ENCODE peak calls at places on chromosomes 16 and 17, in eight cellular contexts. T is neural crest cell; Q is DMS153; U is AG10803; O is fibroblast of mammary gland; E is colonic mucosa; A is stimulated activated CD4-positive, alpha-beta T cell treated with anti-CD3 and anti-CD28 coated beads, Interleukin-15, amount 100 ng/mL, for 1 hour; P is choroid plexus epithelial cell. I is an unnamed sample.

GRCh38 chr16:68478526-68479249 is 30.4 kb upstream of the SMPD3 start:
- DNase-seq in U (no peak), E (no peak), A (no peak), T (no peak), P (no peak), O (no peak), Q (no peak), I (peak)

GRCh38 chr17:41666708-41667279 is 21.9 kb upstream of the EIF1 start:
- DNase-seq in E (peak), P (peak), Q (peak), U (peak), T (peak), O (peak), A (peak), I (peak)

GRCh38 chr17:27461192-27461859 is 5.1 kb downstream of the KSR1 start:
- DNase-seq in P (no peak), Q (no peak), A (no peak), T (no peak), E (no peak), O (no peak), U (no peak), I (peak)

GRCh38 chr17:80899402-80900268 is 92.0 kb upstream of the CHMP6 start:
- DNase-seq in T (peak), O (peak), P (peak), U (no peak), Q (peak), A (peak), E (no peak), I (peak)

GRCh38 chr16:20906225-20906870 is 5.8 kb downstream of the LYRM1 start:
- DNase-seq in T (no peak), Q (no peak), A (no peak), O (peak), U (peak), P (peak), E (no peak), I (no peak)

GRCh38 chr16:71855937-71856662 is 10.3 kb downstream of the ATXN1L start:
- DNase-seq in T (no peak), O (no peak), Q (no peak), A (no peak), P (no peak), U (no peak), E (no peak), I (no peak)

GRCh38 chr16:76386784-76387183 is 109.6 kb downstream of the CNTNAP4 start:
- DNase-seq in A (no peak), P (peak), U (no peak), O (peak), T (no peak), Q (no peak), E (no peak), I (no peak)

GRCh38 chr17:76789235-76789788 is 51.4 kb downstream of the MFSD11 start:
- DNase-seq in T (no peak), O (no peak), U (no peak), A (no peak), Q (peak), E (no peak), P (no peak), I (peak)

GRCh38 chr17:79661292-79662041 is 50.6 kb upstream of the RBFOX3 start:
- DNase-seq in U (no peak), Q (no peak), A (no peak), E (no peak), T (no peak), O (no peak), P (no peak), I (no peak)

GRCh38 chr16:80938035-80938927 is 68.4 kb downstream of the CMC2 start:
- DNase-seq in U (peak), A (no peak), Q (no peak), P (peak), E (no peak), O (peak), T (no peak), I (peak)

GRCh38 chr16:19228057-19228456 is 57.5 kb upstream of the CLEC19A start:
- DNase-seq in E (no peak), Q (no peak), A (no peak), T (no peak), P (peak), O (no peak), U (no peak), I (no peak)

GRCh38 chr16:18836702-18837101 is 35.4 kb upstream of the ARL6IP1 start:
- DNase-seq in T (no peak), A (no peak), O (no peak), P (no peak), Q (no peak), E (no peak), U (no peak), I (no peak)

GRCh38 chr17:57665128-57665527 is 80.0 kb downstream of the CCDC182 start:
- DNase-seq in Q (no peak), P (no peak), T (no peak), O (no peak), E (no peak), U (no peak), A (no peak), I (peak)

GRCh38 chr16:83389751-83390150 is 418.0 kb upstream of the HSBP1 start:
- DNase-seq in A (no peak), P (no peak), Q (no peak), E (no peak), U (no peak), O (no peak), T (no peak), I (no peak)

GRCh38 chr16:50662306-50662940 is 18.7 kb downstream of the SNX20 start:
- DNase-seq in P (no peak), Q (no peak), O (no peak), E (no peak), U (no peak), A (no peak), T (no peak), I (no peak)

GRCh38 chr17:51439395-51440229 is 179.3 kb downstream of the UTP18 start:
- DNase-seq in U (no peak), E (no peak), O (no peak), A (no peak), T (no peak), Q (peak), P (no peak), I (peak)

GRCh38 chr16:88880226-88881051 is 14.0 kb upstream of the PABPN1L start:
- DNase-seq in O (no peak), T (no peak), P (no peak), Q (no peak), A (no peak), E (no peak), U (no peak), I (no peak)

GRCh38 chr16:10600792-10601443 is 20.5 kb upstream of the EMP2 start:
- DNase-seq in E (no peak), Q (no peak), P (no peak), O (peak), T (no peak), A (no peak), U (peak), I (no peak)

GRCh38 chr17:3870871-3871306 is 22.0 kb downstream of the CAMKK1 start:
- DNase-seq in T (no peak), Q (no peak), U (no peak), E (peak), P (peak), O (no peak), A (no peak), I (no peak)

GRCh38 chr17:38871247-38871991 is 1.6 kb downstream of the LASP1 start:
- DNase-seq in A (peak), U (peak), E (peak), P (peak), O (peak), Q (peak), T (no peak), I (peak)